ENCODE peak calls at places on chromosomes 6 and 20, in six cellular contexts. H is cerebellum, L is fibroblast of villous mesenchyme, Z is myocyte, I is choroid plexus epithelial cell, E is esophagus squamous epithelium. V is an unnamed sample.

GRCh38 chr20:37007898-37008649 is 56.6 kb upstream of the SAMHD1 start:
- DNase-seq in I (peak), H (no peak), Z (peak), L (peak), E (no peak), V (peak)

GRCh38 chr20:33137195-33137594 is 30.8 kb upstream of the BPIFA2 start:
- DNase-seq in Z (no peak), E (no peak), H (no peak), L (no peak), I (no peak), V (no peak)

GRCh38 chr6:157711060-157711459 is 112.0 kb upstream of the SNX9 start:
- DNase-seq in I (no peak), Z (no peak), H (no peak), L (no peak), E (no peak), V (no peak)

GRCh38 chr20:62846528-62846890 is 15.1 kb downstream of the TCFL5 start:
- DNase-seq in Z (no peak), I (no peak), E (no peak), H (no peak), L (no peak), V (no peak)

GRCh38 chr20:64102647-64103354 is 4.6 kb downstream of the NPBWR2 start:
- DNase-seq in I (no peak), L (no peak), Z (no peak), H (no peak), E (no peak), V (no peak)

GRCh38 chr6:134472046-134472445 is 154.1 kb upstream of the SGK1 start:
- DNase-seq in L (no peak), Z (no peak), E (no peak), H (no peak), I (no peak), V (peak)

GRCh38 chr20:46914789-46915359 is 20.2 kb downstream of the EYA2 start:
- DNase-seq in E (no peak), H (no peak), Z (peak), L (no peak), I (no peak), V (no peak)

GRCh38 chr6:144922120-144922722 is 637.1 kb downstream of the UTRN start:
- DNase-seq in L (peak), I (peak), H (no peak), E (no peak), Z (peak), V (no peak)

GRCh38 chr6:134819236-134819635 is 130.7 kb downstream of the ALDH8A1 start:
- DNase-seq in L (no peak), E (no peak), H (no peak), Z (no peak), I (no peak), V (no peak)

GRCh38 chr6:50318536-50318935 is 268.8 kb upstream of the DEFB112 start:
- DNase-seq in Z (no peak), H (no peak), E (no peak), L (no peak), I (no peak), V (no peak)